ENCODE peak calls at places on chromosomes 1 and 21, in five cellular contexts. Z, G, D, V and E are unnamed samples.

GRCh38 chr21:37427221-37427620 is 60.6 kb downstream of the DYRK1A start:
- DNase-seq in Z (no peak), G (no peak), D (no peak), V (no peak), E (no peak)

GRCh38 chr1:39102537-39103320 is 76.6 kb downstream of the NDUFS5 start:
- DNase-seq in Z (peak), G (no peak), D (peak), V (no peak), E (peak)

GRCh38 chr1:151352001-151352718 is 5.1 kb upstream of the RFX5 start:
- DNase-seq in Z (no peak), G (no peak), D (no peak), V (no peak), E (peak)

GRCh38 chr1:218460367-218460766 is 115.2 kb downstream of the TGFB2 start:
- DNase-seq in Z (no peak), G (no peak), D (peak), V (no peak), E (peak)

GRCh38 chr1:111441573-111442192 is 7.4 kb downstream of the WDR77 start:
- DNase-seq in Z (no peak), G (peak), D (peak), V (peak), E (no peak)

GRCh38 chr1:230031131-230031530 is 35.9 kb upstream of the GALNT2 start:
- DNase-seq in Z (no peak), G (no peak), D (no peak), V (no peak), E (no peak)

GRCh38 chr1:163406787-163407186 is 85.0 kb downstream of the NUF2 start:
- DNase-seq in Z (no peak), G (no peak), D (no peak), V (no peak), E (no peak)

GRCh38 chr21:34598931-34599400 is 15.9 kb downstream of the RCAN1 start:
- DNase-seq in Z (no peak), G (no peak), D (peak), V (no peak), E (no peak)

GRCh38 chr1:19338323-19338762 is 26.2 kb downstream of the SLC66A1 start:
- DNase-seq in Z (no peak), G (no peak), D (peak), V (no peak), E (no peak)

GRCh38 chr21:42493109-42494060 is 2.6 kb downstream of the RSPH1 start:
- DNase-seq in Z (no peak), G (no peak), D (no peak), V (no peak), E (no peak)